ENCODE peak calls at places on chromosomes 13 and 19, in nine cellular contexts. T, R, O, L, K, Z, A, M and Q are unnamed samples.

GRCh38 chr13:96053003-96053703 is at the start of gene UGGT2:
- DNase-seq in T (peak), R (peak), O (peak), L (peak), K (peak), Z (peak), A (peak), M (no peak), Q (peak)

GRCh38 chr19:13621413-13621812 is 115.1 kb upstream of the CACNA1A start:
- DNase-seq in T (peak), R (no peak), O (no peak), L (peak), K (no peak), Z (peak), A (peak), M (peak), Q (no peak)

GRCh38 chr19:44718441-44719261 is 19.7 kb downstream of the CEACAM16 start:
- DNase-seq in T (no peak), R (peak), O (peak), L (no peak), K (no peak), Z (no peak), A (peak), M (no peak), Q (no peak)

GRCh38 chr13:27960362-27961226 is 8.5 kb downstream of the CDX2 start:
- DNase-seq in T (peak), R (peak), O (peak), L (no peak), K (no peak), Z (peak), A (peak), M (no peak), Q (no peak)

GRCh38 chr19:4575267-4575793 is 15.8 kb upstream of the SEMA6B start:
- DNase-seq in T (no peak), R (peak), O (peak), L (no peak), K (no peak), Z (peak), A (peak), M (no peak), Q (no peak)

GRCh38 chr13:110228936-110229904 is 77.7 kb downstream of the COL4A1 start:
- DNase-seq in T (no peak), R (no peak), O (no peak), L (no peak), K (no peak), Z (peak), A (peak), M (no peak), Q (no peak)

GRCh38 chr19:1364070-1364719 is 19.5 kb upstream of the NDUFS7 start:
- DNase-seq in T (no peak), R (no peak), O (no peak), L (no peak), K (no peak), Z (no peak), A (no peak), M (no peak), Q (no peak)

GRCh38 chr19:51166846-51167490 is 24.9 kb downstream of the SIGLEC7 start:
- DNase-seq in T (peak), R (no peak), O (no peak), L (no peak), K (no peak), Z (no peak), A (no peak), M (no peak), Q (no peak)

GRCh38 chr19:38736413-38737280 is 7.6 kb downstream of the CAPN12 start:
- DNase-seq in T (peak), R (no peak), O (peak), L (no peak), K (peak), Z (no peak), A (peak), M (peak), Q (peak)